ENCODE peak calls at places on chromosomes 13 and 19, in ten cellular contexts. One of them, this sample, is unnamed.
A peak's percentile ranks its signal among the peaks of the same experiment; 100 is the strongest.

GRCh38 chr19:43316591-43317319 is 36.7 kb upstream of the CD177 start:
- DNase-seq in spleen: no peak
- DNase-seq in cardiac muscle cell: no peak
- DNase-seq in psoas muscle: no peak
- DNase-seq in CD4-positive, CD25-positive, alpha-beta regulatory T cell: no peak
- DNase-seq in aorta: no peak
- DNase-seq in brain microvascular endothelial cell: no peak
- DNase-seq in IMR-90: peak; percentile 45
- DNase-seq in colonic mucosa: peak; percentile 54
- DNase-seq in prostate gland: no peak
- DNase-seq in this sample: peak; percentile 63

GRCh38 chr19:18156841-18157464 is 4.0 kb downstream of the PIK3R2 start:
- DNase-seq in cardiac muscle cell: peak; percentile 62
- DNase-seq in IMR-90: peak; percentile 83
- DNase-seq in prostate gland: peak; percentile 88
- DNase-seq in spleen: peak; percentile 89
- DNase-seq in psoas muscle: peak; percentile 79
- DNase-seq in aorta: peak; percentile 93
- DNase-seq in colonic mucosa: peak; percentile 96
- DNase-seq in brain microvascular endothelial cell: peak; percentile 77
- DNase-seq in CD4-positive, CD25-positive, alpha-beta regulatory T cell: no peak
- DNase-seq in this sample: peak; percentile 76

GRCh38 chr19:5186293-5187050 is 154.1 kb downstream of the PTPRS start:
- DNase-seq in colonic mucosa: no peak
- DNase-seq in IMR-90: peak; percentile 67
- DNase-seq in spleen: no peak
- DNase-seq in aorta: no peak
- DNase-seq in cardiac muscle cell: no peak
- DNase-seq in brain microvascular endothelial cell: peak; percentile 14
- DNase-seq in psoas muscle: peak; percentile 37
- DNase-seq in CD4-positive, CD25-positive, alpha-beta regulatory T cell: no peak
- DNase-seq in prostate gland: no peak
- DNase-seq in this sample: no peak

GRCh38 chr13:24341439-24341838 is 32.1 kb downstream of the C1QTNF9 start:
- DNase-seq in colonic mucosa: no peak
- DNase-seq in brain microvascular endothelial cell: no peak
- DNase-seq in prostate gland: no peak
- DNase-seq in psoas muscle: no peak
- DNase-seq in spleen: no peak
- DNase-seq in IMR-90: peak; percentile 46
- DNase-seq in cardiac muscle cell: no peak
- DNase-seq in CD4-positive, CD25-positive, alpha-beta regulatory T cell: no peak
- DNase-seq in aorta: no peak
- DNase-seq in this sample: no peak

GRCh38 chr13:62643007-62643483 is 1227.4 kb upstream of the PCDH20 start:
- DNase-seq in IMR-90: peak; percentile 66
- DNase-seq in prostate gland: no peak
- DNase-seq in aorta: no peak
- DNase-seq in CD4-positive, CD25-positive, alpha-beta regulatory T cell: no peak
- DNase-seq in brain microvascular endothelial cell: peak; percentile 21
- DNase-seq in cardiac muscle cell: no peak
- DNase-seq in psoas muscle: no peak
- DNase-seq in colonic mucosa: no peak
- DNase-seq in spleen: no peak
- DNase-seq in this sample: no peak

GRCh38 chr19:38838208-38838985 is 6.8 kb upstream of the ECH1 start:
- DNase-seq in IMR-90: no peak
- DNase-seq in brain microvascular endothelial cell: no peak
- DNase-seq in spleen: peak; percentile 60
- DNase-seq in CD4-positive, CD25-positive, alpha-beta regulatory T cell: no peak
- DNase-seq in psoas muscle: no peak
- DNase-seq in prostate gland: no peak
- DNase-seq in cardiac muscle cell: no peak
- DNase-seq in colonic mucosa: no peak
- DNase-seq in aorta: no peak
- DNase-seq in this sample: peak; percentile 16

GRCh38 chr19:52492201-52492960 is 35.1 kb upstream of the ZNF808 start:
- DNase-seq in spleen: no peak
- DNase-seq in psoas muscle: no peak
- DNase-seq in prostate gland: no peak
- DNase-seq in brain microvascular endothelial cell: no peak
- DNase-seq in cardiac muscle cell: peak; percentile 82
- DNase-seq in colonic mucosa: no peak
- DNase-seq in CD4-positive, CD25-positive, alpha-beta regulatory T cell: peak; percentile 14
- DNase-seq in IMR-90: no peak
- DNase-seq in aorta: no peak
- DNase-seq in this sample: peak; percentile 93

GRCh38 chr13:113317031-113317430 is 20.0 kb downstream of the LAMP1 start:
- DNase-seq in cardiac muscle cell: no peak
- DNase-seq in CD4-positive, CD25-positive, alpha-beta regulatory T cell: no peak
- DNase-seq in spleen: no peak
- DNase-seq in aorta: no peak
- DNase-seq in prostate gland: no peak
- DNase-seq in brain microvascular endothelial cell: no peak
- DNase-seq in psoas muscle: no peak
- DNase-seq in IMR-90: no peak
- DNase-seq in colonic mucosa: no peak
- DNase-seq in this sample: no peak

GRCh38 chr19:2476451-2477140 is 669 bp downstream of the GADD45B start:
- DNase-seq in CD4-positive, CD25-positive, alpha-beta regulatory T cell: peak; percentile 78
- DNase-seq in aorta: peak; percentile 89
- DNase-seq in colonic mucosa: peak; percentile 73
- DNase-seq in prostate gland: no peak
- DNase-seq in cardiac muscle cell: peak; percentile 51
- DNase-seq in psoas muscle: peak; percentile 61
- DNase-seq in spleen: peak; percentile 88
- DNase-seq in brain microvascular endothelial cell: peak; percentile 77
- DNase-seq in IMR-90: peak; percentile 74
- DNase-seq in this sample: peak; percentile 88

GRCh38 chr19:2014731-2015610 is 543 bp downstream of the BTBD2 start:
- DNase-seq in cardiac muscle cell: peak; percentile 66
- DNase-seq in colonic mucosa: no peak
- DNase-seq in brain microvascular endothelial cell: no peak
- DNase-seq in prostate gland: no peak
- DNase-seq in IMR-90: no peak
- DNase-seq in spleen: peak; percentile 87
- DNase-seq in CD4-positive, CD25-positive, alpha-beta regulatory T cell: peak; percentile 41
- DNase-seq in psoas muscle: no peak
- DNase-seq in aorta: no peak
- DNase-seq in this sample: peak; percentile 93

GRCh38 chr13:98195054-98195791 is 18.2 kb upstream of the RNF113B start:
- DNase-seq in colonic mucosa: peak; percentile 48
- DNase-seq in prostate gland: peak; percentile 71
- DNase-seq in brain microvascular endothelial cell: no peak
- DNase-seq in IMR-90: no peak
- DNase-seq in spleen: no peak
- DNase-seq in cardiac muscle cell: no peak
- DNase-seq in CD4-positive, CD25-positive, alpha-beta regulatory T cell: no peak
- DNase-seq in psoas muscle: no peak
- DNase-seq in aorta: no peak
- DNase-seq in this sample: no peak

GRCh38 chr13:43326100-43326499 is 302.7 kb downstream of the DNAJC15 start:
- DNase-seq in spleen: no peak
- DNase-seq in CD4-positive, CD25-positive, alpha-beta regulatory T cell: no peak
- DNase-seq in aorta: no peak
- DNase-seq in cardiac muscle cell: no peak
- DNase-seq in colonic mucosa: no peak
- DNase-seq in psoas muscle: no peak
- DNase-seq in brain microvascular endothelial cell: no peak
- DNase-seq in IMR-90: no peak
- DNase-seq in prostate gland: no peak
- DNase-seq in this sample: no peak

GRCh38 chr19:48913114-48913513 is 13.0 kb downstream of the NUCB1 start:
- DNase-seq in prostate gland: no peak
- DNase-seq in colonic mucosa: no peak
- DNase-seq in brain microvascular endothelial cell: no peak
- DNase-seq in psoas muscle: no peak
- DNase-seq in cardiac muscle cell: no peak
- DNase-seq in IMR-90: no peak
- DNase-seq in spleen: no peak
- DNase-seq in aorta: no peak
- DNase-seq in CD4-positive, CD25-positive, alpha-beta regulatory T cell: peak; percentile 39
- DNase-seq in this sample: peak; percentile 75

DNA sequence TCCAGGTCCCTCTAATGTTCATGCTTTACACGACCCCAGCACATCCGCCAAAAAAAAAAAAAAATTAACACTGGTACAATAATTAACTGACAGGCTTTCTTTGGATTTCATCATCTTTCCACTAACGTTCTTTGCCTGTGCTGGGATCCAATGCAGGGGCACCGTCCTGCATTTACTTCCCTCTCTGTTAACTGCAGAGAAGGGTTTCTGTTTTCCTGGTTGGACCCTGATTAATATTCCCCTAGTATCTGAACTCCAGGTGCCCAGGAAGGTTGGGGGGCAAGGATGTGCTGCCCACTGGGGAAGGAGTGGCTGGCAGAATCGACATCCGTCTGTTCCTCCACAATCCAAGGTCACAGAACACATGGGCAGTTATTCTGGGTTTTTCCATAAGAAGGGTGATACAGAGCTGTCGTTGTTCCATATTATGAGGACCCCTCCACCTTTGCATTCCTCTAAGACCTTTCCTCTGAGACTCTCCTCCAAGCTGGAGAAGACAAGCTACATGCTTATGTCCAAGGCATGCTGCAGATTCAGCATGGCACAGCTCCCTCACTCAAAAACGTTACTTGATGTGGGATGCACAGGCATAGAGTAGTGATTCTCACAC is 4.5 kb upstream of the LAIR1 start:
- DNase-seq in IMR-90: no peak
- DNase-seq in psoas muscle: no peak
- DNase-seq in CD4-positive, CD25-positive, alpha-beta regulatory T cell: no peak
- DNase-seq in spleen: no peak
- DNase-seq in colonic mucosa: no peak
- DNase-seq in prostate gland: no peak
- DNase-seq in brain microvascular endothelial cell: no peak
- DNase-seq in aorta: no peak
- DNase-seq in cardiac muscle cell: no peak
- DNase-seq in this sample: no peak
- H3K4me3 ChIP-seq in IMR-90: no peak overlapping the region
- H3K4me3 ChIP-seq in psoas muscle: peak overlapping the region; percentile 15
- H3K4me3 ChIP-seq in CD4-positive, CD25-positive, alpha-beta regulatory T cell: peak overlapping the region; percentile 75
- H3K4me3 ChIP-seq in spleen: peak overlapping the region; percentile 31
- H3K4me3 ChIP-seq in colonic mucosa: no peak overlapping the region
- H3K4me3 ChIP-seq in prostate gland: no peak overlapping the region
- H3K4me3 ChIP-seq in brain microvascular endothelial cell: no peak overlapping the region
- H3K4me3 ChIP-seq in aorta: no peak overlapping the region
- H3K4me3 ChIP-seq in cardiac muscle cell: no peak overlapping the region
- H3K4me3 ChIP-seq in this sample: no peak overlapping the region

DNA sequence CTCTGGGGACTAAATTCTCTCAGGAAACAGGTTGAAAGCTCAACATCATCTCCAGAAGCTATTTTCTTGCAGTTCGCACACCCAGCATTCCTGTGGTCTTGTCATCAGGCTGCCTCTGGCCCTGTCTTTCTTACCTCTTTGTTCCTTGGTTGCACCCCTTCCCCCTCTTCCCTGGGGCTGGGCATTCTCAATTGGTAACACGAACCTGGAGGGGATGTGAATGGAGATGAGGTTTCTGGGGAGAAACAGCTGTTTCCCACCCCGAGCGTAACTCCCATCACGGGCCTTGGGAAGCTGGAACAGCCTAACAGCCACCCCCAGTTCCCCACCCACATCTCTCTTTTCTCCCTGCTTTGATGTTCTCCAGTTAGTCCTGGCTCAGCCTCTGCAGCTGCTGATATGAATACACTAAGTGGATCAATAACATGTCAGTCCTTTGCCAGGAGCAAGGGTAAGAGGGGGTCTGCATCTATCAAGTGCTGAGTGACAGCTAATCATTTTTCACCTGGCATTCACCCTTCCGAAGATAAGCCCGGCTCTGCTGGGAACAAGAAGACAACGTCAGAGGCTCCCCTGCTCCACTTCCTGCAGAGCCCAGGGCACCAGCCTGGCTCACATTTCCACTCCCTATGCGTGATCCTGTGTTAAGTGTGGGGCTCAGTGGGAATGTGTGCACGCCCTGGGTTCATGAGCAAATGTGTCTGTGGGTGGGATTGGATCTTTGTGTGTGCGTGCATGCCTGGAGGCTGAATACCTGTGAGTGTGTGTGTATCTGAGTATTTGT is 74.0 kb upstream of the KCTD15 start:
- DNase-seq in cardiac muscle cell: peak; percentile 24
- DNase-seq in spleen: peak; percentile 58
- DNase-seq in colonic mucosa: no peak
- DNase-seq in brain microvascular endothelial cell: no peak
- DNase-seq in IMR-90: no peak
- DNase-seq in psoas muscle: no peak
- DNase-seq in prostate gland: no peak
- DNase-seq in aorta: peak; percentile 37
- DNase-seq in CD4-positive, CD25-positive, alpha-beta regulatory T cell: no peak
- DNase-seq in this sample: no peak
- H3K27me3 ChIP-seq in cardiac muscle cell: no peaks in the 10 kb centered on the region
- H3K27me3 ChIP-seq in spleen: peaks cover 4% of the 10 kb centered on the region
- H3K27me3 ChIP-seq in colonic mucosa: no peaks in the 10 kb centered on the region
- H3K27me3 ChIP-seq in brain microvascular endothelial cell: no peaks in the 10 kb centered on the region
- H3K27me3 ChIP-seq in IMR-90: no peaks in the 10 kb centered on the region
- H3K27me3 ChIP-seq in psoas muscle: peaks cover 4% of the 10 kb centered on the region
- H3K27me3 ChIP-seq in prostate gland: no peaks in the 10 kb centered on the region
- H3K27me3 ChIP-seq in aorta: no peaks in the 10 kb centered on the region
- H3K27me3 ChIP-seq in CD4-positive, CD25-positive, alpha-beta regulatory T cell: no peaks in the 10 kb centered on the region
- H3K27me3 ChIP-seq in this sample: no peaks in the 10 kb centered on the region

DNA sequence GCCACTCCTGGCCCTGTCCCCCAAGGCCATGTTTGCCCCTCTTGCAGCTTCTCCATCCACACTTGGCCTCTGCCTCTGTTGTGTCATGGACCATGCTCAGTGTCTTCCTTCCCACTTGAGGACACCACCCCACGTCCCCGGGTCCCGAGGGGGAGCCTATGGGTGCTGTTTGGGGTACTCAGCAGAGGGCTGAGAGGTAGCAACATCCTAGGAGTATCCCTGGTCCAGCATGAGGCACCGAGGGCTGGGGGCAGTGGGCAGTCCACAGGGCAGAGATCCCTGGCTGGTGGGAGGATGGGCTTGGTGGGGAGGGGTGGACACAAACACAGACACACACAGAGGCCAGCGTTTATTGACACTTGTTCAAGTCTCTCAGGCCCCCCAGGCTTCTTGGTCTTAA is 1.7 kb downstream of the COX7A1 start:
- DNase-seq in CD4-positive, CD25-positive, alpha-beta regulatory T cell: no peak
- DNase-seq in prostate gland: no peak
- DNase-seq in colonic mucosa: no peak
- DNase-seq in cardiac muscle cell: no peak
- DNase-seq in psoas muscle: no peak
- DNase-seq in spleen: no peak
- DNase-seq in brain microvascular endothelial cell: no peak
- DNase-seq in IMR-90: no peak
- DNase-seq in aorta: no peak
- DNase-seq in this sample: peak; percentile 36
- H3K4me3 ChIP-seq in CD4-positive, CD25-positive, alpha-beta regulatory T cell: no peak overlapping the region
- H3K4me3 ChIP-seq in prostate gland: no peak overlapping the region
- H3K4me3 ChIP-seq in colonic mucosa: no peak overlapping the region
- H3K4me3 ChIP-seq in cardiac muscle cell: no peak overlapping the region
- H3K4me3 ChIP-seq in psoas muscle: peak overlapping the region; percentile 89
- H3K4me3 ChIP-seq in spleen: no peak overlapping the region
- H3K4me3 ChIP-seq in brain microvascular endothelial cell: no peak overlapping the region
- H3K4me3 ChIP-seq in IMR-90: no peak overlapping the region
- H3K4me3 ChIP-seq in aorta: no peak overlapping the region
- H3K4me3 ChIP-seq in this sample: no peak overlapping the region

DNA sequence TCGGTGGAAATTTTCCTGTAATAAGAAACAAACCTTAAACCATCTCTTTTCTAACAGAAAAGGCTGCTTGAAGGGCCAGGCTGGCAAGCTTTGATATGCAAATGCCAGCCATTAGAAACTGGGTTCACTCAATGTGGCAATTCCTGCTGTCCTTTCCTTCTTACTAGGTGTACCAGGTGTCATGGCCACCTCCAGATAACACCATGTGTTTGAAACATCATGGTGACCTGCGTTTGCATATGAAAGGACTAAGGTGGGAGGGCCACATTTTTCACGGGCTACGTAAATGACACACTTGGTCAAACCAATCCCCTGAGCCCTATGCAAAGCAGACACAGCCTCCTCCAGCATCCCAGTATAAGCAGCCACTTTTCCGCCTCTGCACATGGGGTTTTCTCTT is 789.1 kb upstream of the SLITRK5 start:
- DNase-seq in spleen: peak; percentile 30
- DNase-seq in cardiac muscle cell: no peak
- DNase-seq in IMR-90: no peak
- DNase-seq in psoas muscle: no peak
- DNase-seq in brain microvascular endothelial cell: no peak
- DNase-seq in prostate gland: no peak
- DNase-seq in colonic mucosa: no peak
- DNase-seq in aorta: no peak
- DNase-seq in CD4-positive, CD25-positive, alpha-beta regulatory T cell: no peak
- DNase-seq in this sample: no peak
- H3K27me3 ChIP-seq in spleen: no peaks in the 10 kb centered on the region
- H3K27me3 ChIP-seq in cardiac muscle cell: peaks cover 30% of the 10 kb centered on the region
- H3K27me3 ChIP-seq in IMR-90: no peaks in the 10 kb centered on the region
- H3K27me3 ChIP-seq in psoas muscle: no peaks in the 10 kb centered on the region
- H3K27me3 ChIP-seq in brain microvascular endothelial cell: no peaks in the 10 kb centered on the region
- H3K27me3 ChIP-seq in prostate gland: no peaks in the 10 kb centered on the region
- H3K27me3 ChIP-seq in colonic mucosa: no peaks in the 10 kb centered on the region
- H3K27me3 ChIP-seq in aorta: no peaks in the 10 kb centered on the region
- H3K27me3 ChIP-seq in CD4-positive, CD25-positive, alpha-beta regulatory T cell: no peaks in the 10 kb centered on the region
- H3K27me3 ChIP-seq in this sample: peaks cover 29% of the 10 kb centered on the region